ENCODE peak calls at places on chromosomes 1 and 21, in six cellular contexts. C is CD4-positive, alpha-beta T cell; Q is OCI-LY7; U is foreskin keratinocyte; E is transverse colon; T is gastrocnemius medialis. F is an unnamed sample.

GRCh38 chr1:199302554-199302953 is 663.7 kb downstream of the PTPRC start:
- DNase-seq in Q (no peak), E (no peak), T (no peak), U (peak; percentile 44), C (no peak), F (no peak)

GRCh38 chr1:35320937-35321336 is 52.4 kb downstream of the ZMYM4 start:
- DNase-seq in T (no peak), C (no peak), U (no peak), E (no peak), Q (no peak), F (no peak)

GRCh38 chr1:24558902-24559791 is 3.3 kb downstream of the NCMAP start:
- DNase-seq in Q (no peak), U (no peak), T (peak; percentile 26), E (peak; percentile 47), C (no peak), F (no peak)

GRCh38 chr1:34037109-34037508 is 127.9 kb downstream of the CSMD2 start:
- DNase-seq in U (no peak), T (no peak), E (no peak), C (no peak), Q (no peak), F (no peak)

GRCh38 chr21:32844653-32845443 is 73.3 kb upstream of the PAXBP1 start:
- DNase-seq in C (no peak), Q (no peak), E (no peak), U (peak; percentile 38), T (no peak), F (no peak)

GRCh38 chr1:62625415-62625814 is 28.1 kb downstream of the ANGPTL3 start:
- DNase-seq in T (no peak), E (no peak), Q (no peak), U (no peak), C (no peak), F (no peak)

GRCh38 chr1:215132156-215132555 is 49.6 kb downstream of the KCNK2 start:
- DNase-seq in Q (no peak), T (no peak), C (no peak), U (no peak), E (no peak), F (no peak)

GRCh38 chr1:149843302-149844041 is 55.9 kb upstream of the BOLA1 start:
- DNase-seq in C (no peak), T (no peak), U (no peak), Q (peak; percentile 56), E (no peak), F (no peak)

GRCh38 chr1:201715801-201716741 is 112.9 kb upstream of the IPO9 start:
- DNase-seq in T (no peak), C (no peak), Q (peak; percentile 47), E (no peak), U (no peak), F (peak; percentile 17)

GRCh38 chr1:84759756-84760155 is 69.5 kb upstream of the SSX2IP start:
- DNase-seq in E (no peak), C (no peak), T (no peak), U (no peak), Q (no peak), F (peak; percentile 74)

GRCh38 chr1:223430221-223430620 is 37.0 kb downstream of the CCDC185 start:
- DNase-seq in C (no peak), T (no peak), E (no peak), Q (no peak), U (no peak), F (no peak)

GRCh38 chr1:7948950-7949349 is 8.3 kb upstream of the TNFRSF9 start:
- DNase-seq in Q (no peak), C (peak; percentile 7), T (no peak), E (no peak), U (peak; percentile 89), F (no peak)

GRCh38 chr1:163072658-163073057 is 3.5 kb downstream of the RGS4 start:
- DNase-seq in Q (no peak), U (peak; percentile 40), T (no peak), E (no peak), C (no peak), F (no peak)

GRCh38 chr21:44892536-44893277 is 19.2 kb upstream of the PTTG1IP start:
- DNase-seq in E (peak; percentile 74), U (no peak), Q (peak; percentile 72), T (no peak), C (peak; percentile 68), F (no peak)

GRCh38 chr1:156992215-156992614 is 53.3 kb downstream of the ARHGEF11 start:
- DNase-seq in U (no peak), Q (no peak), T (no peak), E (peak; percentile 20), C (no peak), F (no peak)

GRCh38 chr1:1272341-1273151 is 1.1 kb downstream of the UBE2J2 start:
- DNase-seq in C (no peak), E (peak; percentile 78), U (no peak), Q (peak; percentile 54), T (no peak), F (no peak)

GRCh38 chr1:202374077-202374476 is 25.6 kb downstream of the PPP1R12B start:
- DNase-seq in U (no peak), Q (no peak), C (no peak), T (no peak), E (no peak), F (no peak)

GRCh38 chr1:93681095-93681548 is 515 bp downstream of the BCAR3 start:
- DNase-seq in Q (peak; percentile 50), C (no peak), T (no peak), U (no peak), E (no peak), F (no peak)

GRCh38 chr1:205365945-205366463 is 9.3 kb upstream of the KLHDC8A start:
- DNase-seq in Q (no peak), U (no peak), C (no peak), T (no peak), E (peak; percentile 57), F (no peak)

GRCh38 chr1:55375617-55376258 is 160.6 kb upstream of the USP24 start:
- DNase-seq in E (peak; percentile 30), T (no peak), U (no peak), Q (peak; percentile 55), C (peak; percentile 11), F (peak; percentile 46)
- TF ChIP-seq CTCF in E (peak; percentile 93), T (peak; percentile 96), U (peak; percentile 81), Q (peak; percentile 91), C (peak; percentile 74), F (peak; percentile 86)

GRCh38 chr1:67226688-67227087 is 60.4 kb downstream of the IL23R start:
- DNase-seq in Q (no peak), U (no peak), T (no peak), C (no peak), E (no peak), F (no peak)

GRCh38 chr1:67236277-67236676 is 70.0 kb downstream of the IL23R start:
- DNase-seq in C (no peak), T (no peak), U (no peak), Q (no peak), E (no peak), F (no peak)

GRCh38 chr1:67227196-67227595 is 60.9 kb downstream of the IL23R start:
- DNase-seq in U (peak; percentile 57), E (no peak), Q (no peak), C (no peak), T (no peak), F (no peak)

GRCh38 chr1:67228791-67229190 is 62.5 kb downstream of the IL23R start:
- DNase-seq in Q (no peak), C (no peak), E (no peak), T (no peak), U (no peak), F (no peak)

GRCh38 chr1:67230539-67230938 is 64.3 kb downstream of the IL23R start:
- DNase-seq in Q (no peak), E (no peak), T (no peak), U (peak; percentile 57), C (no peak), F (no peak)
- H3K27ac ChIP-seq in Q (no peak overlapping the region), E (no peak overlapping the region), T (no peak overlapping the region), U (peak overlapping the region; percentile 40), C (no peak overlapping the region), F (no peak overlapping the region)

GRCh38 chr1:2373551-2374259 is 17.6 kb downstream of the MORN1 start:
- DNase-seq in E (peak; percentile 5), U (no peak), T (no peak), C (no peak), Q (no peak), F (no peak)
- TF ChIP-seq CTCF in E (no peak), U (no peak), T (no peak), C (no peak), Q (no peak), F (no peak)

GRCh38 chr1:164635784-164636729 is 77.1 kb downstream of the PBX1 start:
- DNase-seq in E (peak; percentile 66), Q (no peak), C (no peak), U (no peak), T (peak; percentile 55), F (peak; percentile 53)
- H3K27ac ChIP-seq in E (peak overlapping the region; percentile 76), Q (no peak overlapping the region), C (no peak overlapping the region), U (no peak overlapping the region), T (peak overlapping the region; percentile 84), F (peak overlapping the region; percentile 83)

GRCh38 chr21:38819051-38819718 is 13.5 kb downstream of the ETS2 start:
- DNase-seq in C (no peak), E (no peak), T (no peak), U (no peak), Q (no peak), F (no peak)

GRCh38 chr21:38821248-38821647 is 15.5 kb downstream of the ETS2 start:
- DNase-seq in U (no peak), Q (no peak), C (no peak), T (no peak), E (peak; percentile 57), F (no peak)

GRCh38 chr21:38820471-38821239 is 14.9 kb downstream of the ETS2 start:
- DNase-seq in Q (no peak), C (no peak), E (peak; percentile 75), T (peak; percentile 76), U (no peak), F (no peak)

GRCh38 chr21:38818336-38818723 is 12.6 kb downstream of the ETS2 start:
- DNase-seq in E (no peak), Q (no peak), T (no peak), C (no peak), U (no peak), F (no peak)

GRCh38 chr21:38819719-38820147 is 14.0 kb downstream of the ETS2 start:
- DNase-seq in Q (no peak), E (peak; percentile 68), U (peak; percentile 69), T (no peak), C (no peak), F (no peak)
- TF ChIP-seq CTCF in Q (no peak), E (no peak), U (no peak), T (no peak), C (no peak), F (no peak)

GRCh38 chr1:27488523-27489138 is 1.3 kb downstream of the WASF2 start:
- DNase-seq in Q (peak; percentile 52), C (no peak), U (no peak), T (no peak), E (no peak), F (no peak)

GRCh38 chr1:27489973-27490741 is at the start of gene WASF2:
- DNase-seq in Q (peak; percentile 100), T (peak; percentile 96), C (peak; percentile 94), E (peak; percentile 98), U (peak; percentile 88), F (peak; percentile 97)

GRCh38 chr1:27491748-27492700 is 2.1 kb upstream of the WASF2 start:
- DNase-seq in C (no peak), E (peak; percentile 35), Q (peak; percentile 38), T (peak; percentile 45), U (no peak), F (peak; percentile 68)

GRCh38 chr1:27485363-27485762 is 4.6 kb downstream of the WASF2 start:
- DNase-seq in C (no peak), T (no peak), U (no peak), Q (no peak), E (no peak), F (no peak)

GRCh38 chr1:27487927-27488522 is 1.9 kb downstream of the WASF2 start:
- DNase-seq in E (no peak), Q (peak; percentile 62), C (no peak), U (no peak), T (no peak), F (no peak)
- H3K27ac ChIP-seq in E (peak overlapping the region; percentile 99), Q (peak overlapping the region; percentile 76), C (peak overlapping the region; percentile 17), U (no peak overlapping the region), T (peak overlapping the region; percentile 97), F (peak overlapping the region; percentile 98)